ENCODE peak calls at places on chromosomes 13 and 19, in six cellular contexts. P is HuH-7; V is pancreas; W is substantia nigra; S is activated CD4-positive, alpha-beta T cell treated with anti-CD3 and anti-CD28 coated beads, Interleukin-2, amount 50 U/mL, for 4 hours; J is HT-29. L is an unnamed sample.

GRCh38 chr19:13668964-13669363 is 95.4 kb upstream of the MRI1 start:
- DNase-seq in S (no peak), J (no peak), P (no peak), V (no peak), W (no peak), L (no peak)

GRCh38 chr13:51934461-51935087 is 72.8 kb downstream of the CCDC70 start:
- DNase-seq in W (no peak), V (no peak), P (no peak), J (no peak), S (no peak), L (no peak)

GRCh38 chr19:40461669-40462221 is 3.8 kb downstream of the BLVRB start:
- DNase-seq in J (no peak), P (no peak), V (no peak), S (no peak), W (no peak), L (no peak)

GRCh38 chr13:31965361-31966066 is 66.1 kb upstream of the FRY start:
- DNase-seq in S (no peak), V (no peak), W (no peak), P (peak), J (peak), L (peak)

GRCh38 chr13:50617134-50617721 is 226.3 kb downstream of the DLEU7 start:
- DNase-seq in P (no peak), V (no peak), W (no peak), S (no peak), J (peak), L (peak)

GRCh38 chr13:53151692-53152421 is 123.2 kb downstream of the OLFM4 start:
- DNase-seq in S (no peak), J (peak), V (peak), W (peak), P (peak), L (no peak)

GRCh38 chr19:6611441-6611852 is 20.5 kb upstream of the CD70 start:
- DNase-seq in S (no peak), W (no peak), P (no peak), V (no peak), J (no peak), L (no peak)

GRCh38 chr13:75514080-75515040 is 23.3 kb downstream of the COMMD6 start:
- DNase-seq in J (no peak), V (no peak), W (no peak), S (no peak), P (no peak), L (no peak)

GRCh38 chr13:60933638-60934037 is 482.0 kb downstream of the PCDH20 start:
- DNase-seq in S (no peak), J (no peak), P (no peak), V (no peak), W (no peak), L (no peak)

GRCh38 chr19:18789883-18790565 is 1.1 kb downstream of the COMP start:
- DNase-seq in V (no peak), S (peak), W (no peak), P (no peak), J (no peak), L (no peak)

GRCh38 chr13:63481334-63481733 is 2065.7 kb upstream of the PCDH20 start:
- DNase-seq in V (no peak), P (no peak), J (no peak), S (no peak), W (no peak), L (no peak)

GRCh38 chr13:32695602-32696250 is 109.5 kb downstream of the PDS5B start:
- DNase-seq in S (no peak), J (no peak), V (no peak), P (no peak), W (no peak), L (no peak)

GRCh38 chr13:82565191-82565590 is 1317.1 kb downstream of the SLITRK1 start:
- DNase-seq in W (no peak), V (no peak), P (no peak), S (no peak), J (no peak), L (no peak)

GRCh38 chr13:111304603-111305289 is 15.7 kb upstream of the TEX29 start:
- DNase-seq in J (no peak), P (no peak), W (no peak), V (no peak), S (no peak), L (no peak)

GRCh38 chr19:41377977-41378707 is 1.8 kb downstream of the TMEM91 start:
- DNase-seq in V (no peak), J (no peak), P (no peak), W (no peak), S (no peak), L (no peak)